ENCODE peak calls at places on chromosomes 13 and 19, in six cellular contexts. One of them, this sample, is unnamed.

GRCh38 chr19:29507081-29507860 is 18.5 kb upstream of the VSTM2B start:
- DNase-seq in fibroblast of the aortic adventitia: no peak
- DNase-seq in GM04503: no peak
- DNase-seq in activated CD4-positive, CD25-positive, alpha-beta regulatory T cell treated with anti-CD3 and anti-CD28 coated beads, Interleukin-2, amount 50 U/mL, for 16 hours: no peak
- DNase-seq in RKO: no peak
- DNase-seq in endodermal cell: no peak
- DNase-seq in this sample: no peak

GRCh38 chr19:39172700-39173501 is 23.9 kb upstream of the NCCRP1 start:
- DNase-seq in activated CD4-positive, CD25-positive, alpha-beta regulatory T cell treated with anti-CD3 and anti-CD28 coated beads, Interleukin-2, amount 50 U/mL, for 16 hours: no peak
- DNase-seq in GM04503: no peak
- DNase-seq in RKO: no peak
- DNase-seq in fibroblast of the aortic adventitia: no peak
- DNase-seq in endodermal cell: no peak
- DNase-seq in this sample: no peak

GRCh38 chr13:40537146-40537895 is 129.1 kb downstream of the FOXO1 start:
- DNase-seq in endodermal cell: peak; percentile 69
- DNase-seq in RKO: no peak
- DNase-seq in activated CD4-positive, CD25-positive, alpha-beta regulatory T cell treated with anti-CD3 and anti-CD28 coated beads, Interleukin-2, amount 50 U/mL, for 16 hours: no peak
- DNase-seq in GM04503: no peak
- DNase-seq in fibroblast of the aortic adventitia: no peak
- DNase-seq in this sample: no peak

GRCh38 chr19:48501961-48502719 is 9.5 kb downstream of the LMTK3 start:
- DNase-seq in endodermal cell: peak; percentile 100
- DNase-seq in GM04503: no peak
- DNase-seq in fibroblast of the aortic adventitia: no peak
- DNase-seq in RKO: peak; percentile 43
- DNase-seq in activated CD4-positive, CD25-positive, alpha-beta regulatory T cell treated with anti-CD3 and anti-CD28 coated beads, Interleukin-2, amount 50 U/mL, for 16 hours: no peak
- DNase-seq in this sample: no peak

GRCh38 chr19:12937243-12938053 is 961 bp upstream of the CALR start:
- DNase-seq in activated CD4-positive, CD25-positive, alpha-beta regulatory T cell treated with anti-CD3 and anti-CD28 coated beads, Interleukin-2, amount 50 U/mL, for 16 hours: no peak
- DNase-seq in GM04503: no peak
- DNase-seq in RKO: peak; percentile 88
- DNase-seq in fibroblast of the aortic adventitia: no peak
- DNase-seq in endodermal cell: peak; percentile 83
- DNase-seq in this sample: no peak

GRCh38 chr19:46287585-46287984 is 9.3 kb upstream of the HIF3A start:
- DNase-seq in activated CD4-positive, CD25-positive, alpha-beta regulatory T cell treated with anti-CD3 and anti-CD28 coated beads, Interleukin-2, amount 50 U/mL, for 16 hours: no peak
- DNase-seq in fibroblast of the aortic adventitia: no peak
- DNase-seq in RKO: peak; percentile 62
- DNase-seq in endodermal cell: no peak
- DNase-seq in GM04503: no peak
- DNase-seq in this sample: no peak

GRCh38 chr13:111074826-111075225 is 40.3 kb upstream of the ARHGEF7 start:
- DNase-seq in GM04503: no peak
- DNase-seq in RKO: no peak
- DNase-seq in fibroblast of the aortic adventitia: peak; percentile 7
- DNase-seq in activated CD4-positive, CD25-positive, alpha-beta regulatory T cell treated with anti-CD3 and anti-CD28 coated beads, Interleukin-2, amount 50 U/mL, for 16 hours: no peak
- DNase-seq in endodermal cell: no peak
- DNase-seq in this sample: no peak

GRCh38 chr19:44570984-44571684 is 41.7 kb upstream of the CEACAM20 start:
- DNase-seq in activated CD4-positive, CD25-positive, alpha-beta regulatory T cell treated with anti-CD3 and anti-CD28 coated beads, Interleukin-2, amount 50 U/mL, for 16 hours: peak; percentile 23
- DNase-seq in endodermal cell: peak; percentile 91
- DNase-seq in fibroblast of the aortic adventitia: peak; percentile 91
- DNase-seq in GM04503: peak; percentile 33
- DNase-seq in RKO: peak; percentile 75
- DNase-seq in this sample: peak; percentile 38

GRCh38 chr13:111956261-111957151 is 110.4 kb upstream of the SOX1 start:
- DNase-seq in GM04503: no peak
- DNase-seq in RKO: no peak
- DNase-seq in activated CD4-positive, CD25-positive, alpha-beta regulatory T cell treated with anti-CD3 and anti-CD28 coated beads, Interleukin-2, amount 50 U/mL, for 16 hours: no peak
- DNase-seq in fibroblast of the aortic adventitia: no peak
- DNase-seq in endodermal cell: peak; percentile 26
- DNase-seq in this sample: no peak

GRCh38 chr19:50008532-50008931 is 16.6 kb downstream of the VRK3 start:
- DNase-seq in fibroblast of the aortic adventitia: no peak
- DNase-seq in activated CD4-positive, CD25-positive, alpha-beta regulatory T cell treated with anti-CD3 and anti-CD28 coated beads, Interleukin-2, amount 50 U/mL, for 16 hours: no peak
- DNase-seq in GM04503: no peak
- DNase-seq in endodermal cell: peak; percentile 90
- DNase-seq in RKO: no peak
- DNase-seq in this sample: no peak

GRCh38 chr19:43902399-43902798 is 32.7 kb downstream of the ZNF45 start:
- DNase-seq in RKO: no peak
- DNase-seq in fibroblast of the aortic adventitia: no peak
- DNase-seq in GM04503: no peak
- DNase-seq in activated CD4-positive, CD25-positive, alpha-beta regulatory T cell treated with anti-CD3 and anti-CD28 coated beads, Interleukin-2, amount 50 U/mL, for 16 hours: no peak
- DNase-seq in endodermal cell: no peak
- DNase-seq in this sample: no peak

GRCh38 chr13:113927661-113928581 is 46.0 kb downstream of the C13orf46 start:
- DNase-seq in endodermal cell: peak; percentile 40
- DNase-seq in RKO: no peak
- DNase-seq in fibroblast of the aortic adventitia: peak; percentile 98
- DNase-seq in activated CD4-positive, CD25-positive, alpha-beta regulatory T cell treated with anti-CD3 and anti-CD28 coated beads, Interleukin-2, amount 50 U/mL, for 16 hours: no peak
- DNase-seq in GM04503: peak; percentile 99
- DNase-seq in this sample: no peak

GRCh38 chr13:99136427-99136954 is 64.2 kb upstream of the UBAC2 start:
- DNase-seq in fibroblast of the aortic adventitia: no peak
- DNase-seq in RKO: no peak
- DNase-seq in activated CD4-positive, CD25-positive, alpha-beta regulatory T cell treated with anti-CD3 and anti-CD28 coated beads, Interleukin-2, amount 50 U/mL, for 16 hours: no peak
- DNase-seq in endodermal cell: no peak
- DNase-seq in GM04503: no peak
- DNase-seq in this sample: no peak

GRCh38 chr19:42295831-42296525 is 6.0 kb upstream of the PRR19 start:
- DNase-seq in fibroblast of the aortic adventitia: peak; percentile 58
- DNase-seq in RKO: peak; percentile 60
- DNase-seq in GM04503: no peak
- DNase-seq in endodermal cell: peak; percentile 98
- DNase-seq in activated CD4-positive, CD25-positive, alpha-beta regulatory T cell treated with anti-CD3 and anti-CD28 coated beads, Interleukin-2, amount 50 U/mL, for 16 hours: peak; percentile 84
- DNase-seq in this sample: no peak

GRCh38 chr19:2691951-2692350 is 10.5 kb downstream of the GNG7 start:
- DNase-seq in activated CD4-positive, CD25-positive, alpha-beta regulatory T cell treated with anti-CD3 and anti-CD28 coated beads, Interleukin-2, amount 50 U/mL, for 16 hours: no peak
- DNase-seq in GM04503: no peak
- DNase-seq in RKO: no peak
- DNase-seq in endodermal cell: no peak
- DNase-seq in fibroblast of the aortic adventitia: no peak
- DNase-seq in this sample: no peak

GRCh38 chr13:108176685-108177274 is 38.6 kb downstream of the LIG4 start:
- DNase-seq in RKO: peak; percentile 46
- DNase-seq in GM04503: no peak
- DNase-seq in endodermal cell: peak; percentile 85
- DNase-seq in fibroblast of the aortic adventitia: peak; percentile 13
- DNase-seq in activated CD4-positive, CD25-positive, alpha-beta regulatory T cell treated with anti-CD3 and anti-CD28 coated beads, Interleukin-2, amount 50 U/mL, for 16 hours: peak; percentile 16
- DNase-seq in this sample: no peak

GRCh38 chr13:33279898-33280549 is 5.5 kb downstream of the STARD13 start:
- DNase-seq in activated CD4-positive, CD25-positive, alpha-beta regulatory T cell treated with anti-CD3 and anti-CD28 coated beads, Interleukin-2, amount 50 U/mL, for 16 hours: no peak
- DNase-seq in fibroblast of the aortic adventitia: peak; percentile 54
- DNase-seq in endodermal cell: no peak
- DNase-seq in RKO: peak; percentile 87
- DNase-seq in GM04503: no peak
- DNase-seq in this sample: no peak

GRCh38 chr13:110186221-110186838 is 120.6 kb downstream of the COL4A1 start:
- DNase-seq in endodermal cell: peak; percentile 85
- DNase-seq in activated CD4-positive, CD25-positive, alpha-beta regulatory T cell treated with anti-CD3 and anti-CD28 coated beads, Interleukin-2, amount 50 U/mL, for 16 hours: no peak
- DNase-seq in RKO: no peak
- DNase-seq in GM04503: no peak
- DNase-seq in fibroblast of the aortic adventitia: no peak
- DNase-seq in this sample: no peak

GRCh38 chr19:23762884-23763711 is 4.4 kb upstream of the ZNF681 start:
- DNase-seq in fibroblast of the aortic adventitia: peak; percentile 4
- DNase-seq in RKO: peak; percentile 77
- DNase-seq in GM04503: no peak
- DNase-seq in endodermal cell: peak; percentile 95
- DNase-seq in activated CD4-positive, CD25-positive, alpha-beta regulatory T cell treated with anti-CD3 and anti-CD28 coated beads, Interleukin-2, amount 50 U/mL, for 16 hours: peak; percentile 66
- DNase-seq in this sample: no peak

GRCh38 chr19:28425431-28425931 is 787.5 kb downstream of the UQCRFS1 start:
- DNase-seq in fibroblast of the aortic adventitia: peak; percentile 80
- DNase-seq in endodermal cell: no peak
- DNase-seq in GM04503: no peak
- DNase-seq in RKO: no peak
- DNase-seq in activated CD4-positive, CD25-positive, alpha-beta regulatory T cell treated with anti-CD3 and anti-CD28 coated beads, Interleukin-2, amount 50 U/mL, for 16 hours: no peak
- DNase-seq in this sample: no peak

GRCh38 chr13:44969858-44970484 is 19.3 kb downstream of the NUFIP1 start:
- DNase-seq in GM04503: peak; percentile 22
- DNase-seq in activated CD4-positive, CD25-positive, alpha-beta regulatory T cell treated with anti-CD3 and anti-CD28 coated beads, Interleukin-2, amount 50 U/mL, for 16 hours: no peak
- DNase-seq in fibroblast of the aortic adventitia: peak; percentile 82
- DNase-seq in endodermal cell: no peak
- DNase-seq in RKO: peak; percentile 79
- DNase-seq in this sample: no peak